ENCODE peak calls at places on chromosome 9, in ten cellular contexts. O is lower lobe of right lung, A is stomach, C is spleen, V is right cardiac atrium, X is body of pancreas, S is left lung, Z is cardiac muscle cell, T is fibroblast of lung, Y is prostate gland. Q is an unnamed sample. For H3K9me3, the result is how much of the 10 kb centered on the place peaks cover.

GRCh38 chr9:130072515-130073235 is 19.0 kb downstream of the GPR107 start:
- DNase-seq in O (no peak), C (no peak), Z (peak), S (no peak), V (no peak), X (no peak), T (no peak), Y (no peak), A (no peak), Q (no peak)

GRCh38 chr9:6186691-6187090 is 28.9 kb upstream of the IL33 start:
- DNase-seq in C (no peak), A (no peak), X (no peak), T (no peak), Z (no peak), Y (no peak), O (no peak), S (no peak), V (no peak), Q (no peak)

GRCh38 chr9:120563044-120563443 is 16.9 kb downstream of the CDK5RAP2 start:
- DNase-seq in S (no peak), O (no peak), C (no peak), Z (no peak), Y (no peak), T (no peak), V (peak), X (no peak), A (peak), Q (no peak)

GRCh38 chr9:126702501-126703329 is 89.0 kb downstream of the LMX1B start:
- DNase-seq in S (no peak), C (peak), X (no peak), T (no peak), V (peak), Z (no peak), O (peak), A (no peak), Y (no peak), Q (no peak)

GRCh38 chr9:123816817-123817472 is 113.0 kb downstream of the DENND1A start:
- DNase-seq in Y (no peak), T (no peak), X (no peak), O (no peak), A (no peak), Z (no peak), V (no peak), S (no peak), C (no peak), Q (no peak)

GRCh38 chr9:21576331-21577189 is 94.4 kb upstream of the IFNE start:
- DNase-seq in X (no peak), T (peak), O (no peak), Z (peak), V (peak), A (no peak), C (no peak), Y (no peak), S (no peak), Q (no peak)

GRCh38 chr9:21810388-21810787 is 8.0 kb downstream of the MTAP start:
- DNase-seq in A (no peak), V (no peak), C (no peak), X (no peak), O (no peak), T (peak), Z (no peak), Y (no peak), S (no peak), Q (no peak)

GRCh38 chr9:112839331-112839730 is 51.3 kb downstream of the SLC46A2 start:
- DNase-seq in A (no peak), Z (no peak), V (peak), C (no peak), O (no peak), X (no peak), T (no peak), Y (no peak), S (no peak), Q (no peak)

GRCh38 chr9:136295537-136296433 is 8.1 kb downstream of the CCDC187 start:
- DNase-seq in Z (no peak), O (no peak), T (no peak), V (peak), C (no peak), S (no peak), A (no peak), X (no peak), Y (no peak), Q (no peak)

GRCh38 chr9:26264709-26265601 is 586.7 kb upstream of the TUSC1 start:
- DNase-seq in O (no peak), X (no peak), V (no peak), T (peak), S (no peak), C (no peak), A (no peak), Y (no peak), Z (peak), Q (no peak)

GRCh38 chr9:16207161-16207560 is 654.3 kb downstream of the CCDC171 start:
- DNase-seq in A (no peak), O (no peak), T (peak), Y (no peak), X (no peak), Z (peak), V (peak), S (no peak), C (no peak), Q (no peak)

GRCh38 chr9:83027153-83027867 is 35.6 kb downstream of the RASEF start:
- DNase-seq in A (no peak), C (no peak), Z (peak), V (no peak), O (no peak), Y (no peak), X (no peak), S (no peak), T (peak), Q (no peak)

GRCh38 chr9:127095416-127095815 is 27.0 kb downstream of the ANGPTL2 start:
- DNase-seq in X (no peak), A (no peak), T (no peak), Y (no peak), Z (no peak), C (no peak), S (no peak), O (no peak), V (no peak), Q (no peak)

GRCh38 chr9:76415731-76416130 is 21.5 kb upstream of the RFK start:
- DNase-seq in Y (peak), S (no peak), V (no peak), O (no peak), A (peak), Z (peak), X (peak), T (peak), C (no peak), Q (no peak)

GRCh38 chr9:91558879-91559278 is 135.2 kb upstream of the NFIL3 start:
- DNase-seq in Y (no peak), A (no peak), Z (peak), T (peak), C (no peak), O (no peak), X (no peak), V (no peak), S (no peak), Q (no peak)

GRCh38 chr9:26462213-26462612 is 430.4 kb downstream of the CAAP1 start:
- DNase-seq in T (no peak), Z (no peak), A (no peak), X (no peak), C (no peak), Y (no peak), O (no peak), V (no peak), S (no peak), Q (no peak)

GRCh38 chr9:38685535-38685934 is 34.4 kb downstream of the FAM240B start:
- DNase-seq in Z (no peak), X (no peak), Y (no peak), O (no peak), A (no peak), V (no peak), T (no peak), S (no peak), C (no peak), Q (no peak)

GRCh38 chr9:129458663-129459549 is 162.0 kb downstream of the C9orf50 start:
- DNase-seq in T (no peak), A (peak), Z (no peak), V (peak), S (peak), Y (peak), X (peak), O (peak), C (peak), Q (no peak)

GRCh38 chr9:88567870-88568269 is 32.9 kb downstream of the NXNL2 start:
- DNase-seq in Y (no peak), T (no peak), Z (no peak), V (no peak), O (no peak), S (no peak), X (no peak), C (no peak), A (no peak), Q (no peak)

GRCh38 chr9:78121488-78121887 is 89.9 kb upstream of the GNAQ start:
- DNase-seq in Y (peak), Z (peak), S (peak), C (peak), X (peak), A (peak), T (peak), O (peak), V (peak), Q (peak)

GRCh38 chr9:31908158-31908890 is 476.1 kb upstream of the ACO1 start:
- DNase-seq in Y (no peak), O (no peak), C (no peak), X (no peak), V (no peak), T (no peak), Z (no peak), A (no peak), S (no peak), Q (no peak)

GRCh38 chr9:20363233-20363632 is 259.1 kb downstream of the MLLT3 start:
- DNase-seq in X (no peak), Y (no peak), V (no peak), C (no peak), S (no peak), T (no peak), A (no peak), Z (no peak), O (no peak), Q (no peak)

GRCh38 chr9:68683433-68683832 is 21.6 kb upstream of the PIP5K1B start:
- DNase-seq in Y (no peak), O (no peak), Z (no peak), X (no peak), T (no peak), V (no peak), A (no peak), C (no peak), S (no peak), Q (no peak)

GRCh38 chr9:114452219-114453169 is 52.8 kb downstream of the WHRN start:
- DNase-seq in V (no peak), A (peak), S (no peak), T (no peak), X (no peak), O (no peak), C (no peak), Y (no peak), Z (peak), Q (no peak)

GRCh38 chr9:114884787-114885452 is 45.5 kb downstream of the TNFSF8 start:
- DNase-seq in A (peak), C (no peak), O (peak), T (peak), V (no peak), S (peak), Y (peak), X (peak), Z (no peak), Q (no peak)

GRCh38 chr9:135230817-135231520 is 143.5 kb downstream of the OLFM1 start:
- DNase-seq in S (no peak), C (peak), V (no peak), A (no peak), O (peak), Z (no peak), X (peak), T (no peak), Y (no peak), Q (no peak)

GRCh38 chr9:136198605-136199083 is 6.3 kb downstream of the LHX3 start:
- DNase-seq in T (no peak), V (no peak), S (no peak), Y (no peak), O (no peak), Z (peak), C (no peak), A (no peak), X (no peak), Q (no peak)

GRCh38 chr9:100170556-100170955 is 71.5 kb downstream of the INVS start:
- DNase-seq in V (no peak), Z (no peak), Y (no peak), A (no peak), S (no peak), O (no peak), X (no peak), C (no peak), T (no peak), Q (no peak)

GRCh38 chr9:5453673-5454072 is 3.3 kb downstream of the CD274 start:
- DNase-seq in C (no peak), S (no peak), T (no peak), X (no peak), A (no peak), V (peak), O (no peak), Z (peak), Y (no peak), Q (no peak)

GRCh38 chr9:127768666-127769065 is 9.8 kb downstream of the SH2D3C start:
- DNase-seq in X (no peak), A (no peak), Y (no peak), C (no peak), T (no peak), V (peak), Z (no peak), O (no peak), S (no peak), Q (no peak)

GRCh38 chr9:99057665-99058625 is 47.0 kb upstream of the TGFBR1 start:
- DNase-seq in S (peak), Z (peak), V (peak), O (no peak), Y (peak), X (no peak), T (peak), A (peak), C (peak), Q (peak)

GRCh38 chr9:72667181-72667580 is 145.8 kb downstream of the TMC1 start:
- DNase-seq in A (no peak), V (no peak), Z (no peak), C (no peak), Y (no peak), O (no peak), S (no peak), T (no peak), X (no peak), Q (no peak)

GRCh38 chr9:121066850-121067249 is 7.9 kb upstream of the CNTRL start:
- DNase-seq in T (no peak), O (no peak), X (no peak), V (no peak), A (no peak), Z (no peak), C (no peak), S (no peak), Y (no peak), Q (no peak)

GRCh38 chr9:14400658-14400995 is 86.7 kb upstream of the NFIB start:
- DNase-seq in T (peak), O (no peak), A (peak), Z (peak), Y (no peak), C (no peak), S (no peak), V (peak), X (peak), Q (no peak)

GRCh38 chr9:100088202-100088601 is 10.6 kb downstream of the ERP44 start:
- DNase-seq in Z (no peak), A (no peak), Y (no peak), S (no peak), T (no peak), X (no peak), V (no peak), O (no peak), C (no peak), Q (no peak)

GRCh38 chr9:75461188-75461587 is 372.9 kb downstream of the OSTF1 start:
- DNase-seq in X (no peak), V (no peak), C (no peak), Z (no peak), T (no peak), A (no peak), Y (no peak), O (no peak), S (no peak), Q (no peak)

DNA sequence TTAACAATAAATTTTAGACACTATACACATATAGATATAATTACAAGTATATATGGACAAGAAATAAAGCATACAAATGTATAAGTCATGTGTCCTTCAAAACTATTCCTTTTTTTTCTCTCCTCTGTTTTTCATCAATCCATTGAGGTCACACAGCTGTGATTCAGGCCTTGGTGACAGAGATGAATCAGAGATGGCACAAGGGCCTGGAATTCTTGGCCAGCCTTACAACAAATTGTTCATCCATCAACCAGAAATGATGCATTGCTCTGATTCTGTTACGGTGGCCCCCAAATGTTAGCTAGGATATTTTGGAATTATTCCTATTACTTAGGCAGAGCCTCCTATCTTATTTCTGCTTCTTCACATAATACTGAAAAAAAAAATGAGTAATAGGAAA is 108.7 kb upstream of the MPDZ start:
- DNase-seq in X (no peak), O (no peak), Z (peak), V (no peak), T (peak), Y (no peak), C (no peak), S (no peak), A (no peak), Q (no peak)
- H3K9me3 ChIP-seq in X (under half), O (under half), Z (under half), V (under half), T (under half), Y (under half), C (half or more), S (under half), A (under half), Q (under half)

GRCh38 chr9:40913096-40913719 is 215.3 kb downstream of the FOXD4L6 start:
- DNase-seq in O (no peak), Z (no peak), X (no peak), T (no peak), A (no peak), Y (no peak), C (no peak), S (no peak), V (no peak), Q (no peak)
- H3K9me3 ChIP-seq in O (half or more), Z (under half), X (half or more), T (under half), A (half or more), Y (under half), C (half or more), S (half or more), V (under half), Q (half or more)

GRCh38 chr9:111548623-111549022 is 23.6 kb downstream of the ZNF483 start:
- DNase-seq in A (no peak), C (no peak), Y (no peak), T (no peak), V (no peak), O (no peak), S (no peak), Z (no peak), X (no peak), Q (no peak)
- H3K9me3 ChIP-seq in A (half or more), C (half or more), Y (under half), T (under half), V (under half), O (half or more), S (half or more), Z (under half), X (under half), Q (under half)

DNA sequence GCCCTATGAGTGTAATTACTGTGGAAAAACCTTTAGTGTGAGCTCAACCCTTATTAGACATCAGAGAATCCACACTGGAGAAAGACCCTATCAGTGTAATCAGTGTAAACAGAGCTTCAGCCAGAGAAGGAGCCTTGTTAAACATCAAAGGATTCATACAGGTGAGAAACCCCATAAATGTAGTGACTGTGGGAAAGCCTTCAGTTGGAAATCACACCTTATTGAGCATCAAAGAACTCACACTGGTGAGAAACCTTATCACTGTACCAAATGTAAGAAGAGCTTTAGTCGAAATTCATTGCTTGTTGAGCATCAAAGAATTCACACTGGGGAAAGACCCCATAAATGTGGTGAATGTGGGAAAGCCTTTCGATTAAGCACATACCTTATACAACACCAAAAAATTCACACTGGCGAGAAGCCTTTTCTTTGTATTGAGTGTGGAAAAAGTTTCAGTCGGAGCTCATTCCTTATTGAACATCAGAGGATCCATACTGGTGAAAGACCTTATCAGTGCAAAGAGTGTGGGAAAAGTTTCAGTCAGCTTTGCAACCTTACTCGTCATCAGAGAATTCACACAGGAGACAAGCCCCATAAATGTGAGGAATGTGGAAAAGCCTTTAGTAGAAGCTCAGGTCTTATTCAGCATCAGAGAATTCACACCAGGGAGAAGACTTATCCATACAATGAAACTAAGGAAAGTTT is 9.9 kb downstream of the ZNF189 start:
- DNase-seq in V (no peak), A (no peak), T (peak), Y (no peak), Z (no peak), O (no peak), C (no peak), S (no peak), X (no peak), Q (no peak)
- H3K9me3 ChIP-seq in V (under half), A (half or more), T (under half), Y (under half), Z (under half), O (half or more), C (half or more), S (half or more), X (half or more), Q (under half)

DNA sequence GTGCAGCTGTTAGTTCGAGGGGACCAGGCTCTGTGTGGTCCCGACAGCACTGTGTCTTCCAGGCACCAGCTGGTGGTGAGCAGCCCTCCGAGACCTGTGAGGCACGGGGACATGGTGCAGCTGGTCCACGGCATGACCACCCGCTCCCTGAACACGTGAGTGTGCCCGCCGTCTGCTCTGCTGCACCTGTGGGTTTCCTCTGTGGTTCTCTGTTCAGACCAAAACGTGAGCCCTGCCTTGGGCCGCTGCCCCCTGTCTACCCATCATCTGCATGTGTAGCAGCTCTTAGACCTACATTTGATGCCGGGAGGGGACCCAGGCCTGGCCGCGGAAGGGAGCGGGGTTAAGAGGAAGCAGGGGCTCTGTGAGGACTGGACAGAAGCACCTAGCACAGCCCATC is 10.5 kb downstream of the POMT1 start:
- DNase-seq in A (no peak), S (no peak), X (no peak), V (no peak), T (no peak), Y (no peak), C (no peak), Z (no peak), O (no peak), Q (no peak)
- H3K9me3 ChIP-seq in A (under half), S (under half), X (under half), V (under half), T (under half), Y (under half), C (under half), Z (under half), O (under half), Q (under half)

DNA sequence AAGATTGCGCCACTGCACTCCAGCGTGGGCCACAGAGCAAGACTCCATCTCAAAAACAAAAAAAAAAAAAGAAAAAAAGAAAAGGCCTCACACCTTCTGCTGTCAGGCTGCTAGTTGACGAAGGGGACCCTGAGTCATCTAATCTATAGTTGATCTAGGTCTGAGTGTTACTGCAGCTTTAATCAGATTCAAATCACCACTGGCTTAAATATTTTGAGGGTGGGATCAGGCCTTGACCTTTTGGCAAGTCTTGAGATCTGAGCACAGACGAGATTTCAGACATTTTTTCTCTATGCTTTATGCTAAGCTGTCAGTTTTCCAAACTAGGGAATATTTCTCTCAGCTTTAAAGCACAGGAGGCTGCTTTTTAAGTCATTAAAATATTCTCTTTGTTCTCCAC is 240.9 kb downstream of the GLIS3 start:
- DNase-seq in O (no peak), C (no peak), Y (no peak), Z (no peak), T (no peak), A (no peak), V (no peak), S (no peak), X (no peak), Q (no peak)
- H3K9me3 ChIP-seq in O (under half), C (under half), Y (under half), Z (under half), T (under half), A (under half), V (under half), S (under half), X (under half), Q (under half)

GRCh38 chr9:137703842-137704508 is 85.2 kb downstream of the EHMT1 start:
- DNase-seq in V (no peak), X (no peak), C (no peak), O (no peak), Z (peak), T (peak), A (no peak), S (no peak), Y (no peak), Q (no peak)
- H3K9me3 ChIP-seq in V (under half), X (under half), C (under half), O (under half), Z (under half), T (under half), A (under half), S (under half), Y (under half), Q (under half)

Q was measured in T-helper 17 cell.